ENCODE peak calls at places on chromosomes 16 and 17, in six cellular contexts. D, M, R, P, X and F are unnamed samples.

GRCh38 chr17:13160281-13160680 is 142.5 kb upstream of the ELAC2 start:
- DNase-seq in D (no peak), M (no peak), R (no peak), P (no peak), X (no peak), F (no peak)

GRCh38 chr17:27878776-27879562 is 14.2 kb downstream of the LYRM9 start:
- DNase-seq in D (no peak), M (no peak), R (no peak), P (peak), X (no peak), F (no peak)

GRCh38 chr17:40318835-40319332 is 9.9 kb downstream of the RARA start:
- DNase-seq in D (no peak), M (no peak), R (no peak), P (no peak), X (no peak), F (no peak)

GRCh38 chr17:77374170-77374936 is 233.6 kb downstream of the SEC14L1 start:
- DNase-seq in D (no peak), M (peak), R (peak), P (peak), X (peak), F (no peak)

GRCh38 chr17:17467720-17468119 is 9.1 kb upstream of the MED9 start:
- DNase-seq in D (no peak), M (peak), R (no peak), P (no peak), X (no peak), F (no peak)

GRCh38 chr16:78200023-78200389 is 100.6 kb downstream of the WWOX start:
- DNase-seq in D (no peak), M (no peak), R (no peak), P (no peak), X (no peak), F (no peak)

GRCh38 chr16:52492789-52493357 is 54.1 kb downstream of the TOX3 start:
- DNase-seq in D (no peak), M (no peak), R (no peak), P (no peak), X (no peak), F (no peak)

GRCh38 chr17:2094891-2095535 is 40.1 kb downstream of the HIC1 start:
- DNase-seq in D (peak), M (peak), R (peak), P (no peak), X (no peak), F (no peak)

GRCh38 chr17:19719365-19720209 is 3.2 kb upstream of the SLC47A2 start:
- DNase-seq in D (peak), M (no peak), R (no peak), P (no peak), X (no peak), F (peak)

GRCh38 chr16:85566502-85567100 is 46.5 kb upstream of the GSE1 start:
- DNase-seq in D (no peak), M (no peak), R (no peak), P (no peak), X (no peak), F (no peak)

GRCh38 chr17:28252436-28252835 is 66.6 kb upstream of the TMEM97 start:
- DNase-seq in D (peak), M (no peak), R (no peak), P (no peak), X (no peak), F (peak)